ENCODE peak calls at places on chromosomes 3 and 15, in four cellular contexts. R is PC-3, K is SK-N-SH, W is neural progenitor cell. N is an unnamed sample.

GRCh38 chr15:82535566-82536408 is 4.5 kb downstream of the RPS17 start:
- DNase-seq in R (no peak), K (no peak), W (no peak), N (no peak)

GRCh38 chr3:14537590-14538450 is 2.3 kb downstream of the GRIP2 start:
- DNase-seq in R (no peak), K (peak), W (no peak), N (no peak)

GRCh38 chr3:18643290-18643689 is 218.2 kb upstream of the SATB1 start:
- DNase-seq in R (no peak), K (no peak), W (no peak), N (peak)

GRCh38 chr3:123833398-123833785 is 50.7 kb downstream of the MYLK start:
- DNase-seq in R (no peak), K (no peak), W (no peak), N (no peak)

GRCh38 chr15:100893964-100894295 is 14.3 kb downstream of the ALDH1A3 start:
- DNase-seq in R (peak), K (no peak), W (no peak), N (no peak)

GRCh38 chr3:190345027-190345821 is 23.0 kb upstream of the CLDN1 start:
- DNase-seq in R (peak), K (no peak), W (peak), N (no peak)

GRCh38 chr3:78494831-78495230 is 1273.0 kb downstream of the ROBO1 start:
- DNase-seq in R (no peak), K (no peak), W (no peak), N (no peak)

GRCh38 chr3:140408252-140408651 is 269.6 kb upstream of the TRIM42 start:
- DNase-seq in R (no peak), K (no peak), W (no peak), N (no peak)

GRCh38 chr3:194951931-194952572 is 266.4 kb downstream of the FAM43A start:
- DNase-seq in R (no peak), K (no peak), W (no peak), N (no peak)

GRCh38 chr3:192869131-192870027 is 48.3 kb downstream of the MB21D2 start:
- DNase-seq in R (peak), K (no peak), W (no peak), N (no peak)
- H3K4me2 ChIP-seq in R (peak), K (peak), W (peak), N (no peak)

GRCh38 chr3:121786485-121786884 is 36.9 kb upstream of the GOLGB1 start:
- DNase-seq in R (no peak), K (no peak), W (no peak), N (no peak)
- TF ChIP-seq EZH2phosphoT487 in R (no peak), K (no peak), W (no peak), N (no peak)

DNA sequence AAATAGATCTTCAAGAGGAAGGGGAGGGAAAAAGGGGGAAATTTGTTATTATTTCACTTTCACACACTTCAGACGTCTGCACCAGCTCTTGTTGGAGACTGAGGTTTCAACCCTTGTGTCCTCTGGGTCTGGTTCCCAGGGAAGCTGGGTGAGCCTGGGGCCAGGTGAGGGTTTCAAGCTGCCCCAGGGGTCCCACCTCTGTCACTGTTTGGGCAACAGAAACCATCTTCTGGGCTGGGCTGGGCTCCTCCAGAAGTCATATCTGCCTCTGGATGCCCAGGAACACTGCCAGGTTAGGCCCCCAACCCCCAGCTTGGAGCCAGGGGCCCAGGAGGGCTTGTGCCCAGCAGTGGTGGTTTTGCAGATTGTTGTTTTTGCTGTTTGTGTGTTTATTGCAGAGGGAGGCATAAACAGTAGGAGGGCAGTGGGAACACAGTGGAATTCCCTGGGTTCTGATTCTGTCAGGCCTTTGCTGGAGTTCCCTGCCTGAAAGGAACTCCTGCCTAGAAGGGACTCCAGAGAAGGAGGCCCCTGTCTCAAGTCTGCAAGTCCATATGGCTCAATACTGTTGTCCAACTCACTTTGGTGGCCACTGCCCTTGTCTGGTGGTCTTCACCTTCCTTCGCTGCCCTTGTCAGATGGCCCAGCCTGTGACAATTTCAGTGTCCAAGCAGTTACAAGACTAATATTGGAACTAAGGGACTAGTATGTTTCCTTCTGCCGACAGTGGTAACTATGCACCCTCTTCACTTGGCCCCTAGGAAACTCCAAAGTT is 47.3 kb upstream of the RAB6B start:
- DNase-seq in R (no peak), K (no peak), W (no peak), N (no peak)
- H3K4me2 ChIP-seq in R (peak), K (no peak), W (no peak), N (no peak)

GRCh38 chr15:96273317-96274086 is 57.0 kb upstream of the NR2F2 start:
- DNase-seq in R (peak), K (no peak), W (no peak), N (no peak)

GRCh38 chr15:96272427-96272826 is 58.1 kb upstream of the NR2F2 start:
- DNase-seq in R (no peak), K (no peak), W (no peak), N (no peak)

GRCh38 chr15:96274698-96275097 is 55.8 kb upstream of the NR2F2 start:
- DNase-seq in R (peak), K (no peak), W (no peak), N (no peak)

GRCh38 chr15:96274087-96274440 is 56.4 kb upstream of the NR2F2 start:
- DNase-seq in R (no peak), K (no peak), W (no peak), N (no peak)

GRCh38 chr15:96276438-96277210 is 53.9 kb upstream of the NR2F2 start:
- DNase-seq in R (peak), K (no peak), W (no peak), N (no peak)
- TF ChIP-seq EZH2phosphoT487 in R (no peak), K (no peak), W (no peak), N (no peak)

DNA sequence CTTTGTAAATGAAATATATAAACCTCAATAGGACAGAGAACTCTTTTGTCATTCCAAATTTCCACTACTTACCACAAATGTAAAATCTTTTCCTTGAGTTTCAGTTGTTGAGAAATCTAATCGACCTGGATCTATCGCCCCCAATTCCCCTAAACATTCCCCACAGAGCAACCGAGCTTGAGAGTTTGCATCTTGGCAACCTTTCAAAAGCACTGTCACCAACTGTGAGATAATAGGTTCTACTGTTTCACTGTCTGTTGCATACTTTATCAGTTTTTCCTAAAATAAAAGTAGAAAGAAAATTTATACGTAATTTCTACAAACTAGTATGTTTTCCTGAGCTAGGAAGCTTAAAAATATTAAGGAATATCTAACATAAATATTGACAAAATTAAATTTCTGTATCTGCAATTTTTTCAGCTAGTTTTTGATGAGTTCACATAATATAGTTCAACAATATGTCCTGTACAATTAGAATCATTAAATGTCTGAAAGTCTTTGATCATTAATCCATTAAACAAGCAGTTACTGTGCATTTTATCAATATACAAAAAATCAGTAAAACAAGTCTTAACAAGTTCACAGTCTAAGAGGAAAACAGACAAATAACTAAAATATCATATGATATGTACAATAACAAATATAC is 54.5 kb downstream of the ATR start:
- DNase-seq in R (no peak), K (no peak), W (no peak), N (no peak)
- H3K4me2 ChIP-seq in R (no peak), K (no peak), W (no peak), N (no peak)

DNA sequence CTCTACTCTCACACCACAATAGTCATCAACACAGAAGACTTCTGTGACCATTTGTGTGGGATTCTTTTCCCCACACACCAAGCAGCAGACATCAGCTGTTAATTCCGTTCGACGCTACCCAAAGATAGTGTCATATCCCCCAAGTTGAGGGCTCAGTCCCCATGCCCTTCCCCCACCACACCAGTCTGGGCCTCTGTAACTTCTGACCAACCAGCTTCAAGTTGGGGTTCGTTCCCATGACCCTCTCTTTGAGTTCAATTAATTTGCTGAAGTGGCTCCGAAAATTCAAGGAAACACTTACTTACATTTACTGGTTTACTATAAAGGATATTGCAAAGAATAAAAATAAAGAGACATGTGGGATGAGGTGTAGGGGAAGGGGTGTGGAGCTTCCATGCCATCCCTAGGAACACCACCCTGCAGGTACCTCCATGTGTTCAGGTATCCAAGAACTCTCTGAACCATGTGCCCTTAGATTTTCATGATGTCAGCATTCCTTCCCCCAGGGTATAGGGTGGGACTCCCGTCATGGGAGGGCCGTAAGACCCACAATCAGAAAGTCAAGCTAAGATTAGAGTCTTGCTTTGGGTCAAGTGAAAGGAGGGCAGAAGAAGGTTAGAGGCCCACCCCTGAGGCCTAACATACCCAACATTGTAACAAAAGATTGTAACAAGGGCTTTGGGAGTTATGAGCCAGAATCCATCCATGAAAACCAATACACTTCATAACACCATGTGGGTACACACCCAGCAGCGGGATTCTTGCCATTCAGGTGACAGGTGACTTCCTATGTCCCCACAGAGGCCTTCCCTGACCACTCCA is 82.7 kb downstream of the BTLA start:
- DNase-seq in R (no peak), K (no peak), W (no peak), N (no peak)
- TF ChIP-seq EZH2phosphoT487 in R (no peak), K (no peak), W (no peak), N (no peak)